ENCODE peak calls at places on chromosome 14, in eight cellular contexts. I is GM13976; M is HCEC 1CT; T is natural killer cell treated with Interleukin-12 subunit alpha and Interleukin-12 subunit beta and Interleukin-15 and Interleukin-18, amount 100 ng/mL, for 72 hours; D is non-pigmented ciliary epithelial cell; F is fibroblast of lung; X is stimulated activated CD4-positive, alpha-beta T cell treated with anti-CD3 and anti-CD28 coated beads, Interleukin-15, amount 100 ng/mL, for 48 hours; S is ascending aorta. Z is an unnamed sample.

GRCh38 chr14:86035882-86036281 is 505.9 kb downstream of the FLRT2 start:
- DNase-seq in T (no peak), X (no peak), D (no peak), M (no peak), S (no peak), I (peak; percentile 3), F (peak; percentile 13), Z (no peak)

GRCh38 chr14:68476212-68476964 is 316.5 kb downstream of the ZFP36L1 start:
- DNase-seq in M (peak; percentile 98), I (peak; percentile 47), F (peak; percentile 94), X (no peak), D (peak; percentile 89), S (peak; percentile 58), T (no peak), Z (peak; percentile 99)

GRCh38 chr14:54564799-54565235 is 2.1 kb upstream of the SAMD4A start:
- DNase-seq in M (peak; percentile 77), T (no peak), S (no peak), F (peak; percentile 84), I (no peak), D (no peak), X (no peak), Z (peak; percentile 41)

GRCh38 chr14:68814376-68815287 is 21.8 kb upstream of the ZFP36L1 start:
- DNase-seq in M (peak; percentile 52), X (no peak), T (no peak), D (no peak), S (no peak), F (peak; percentile 69), I (peak; percentile 74), Z (no peak)

GRCh38 chr14:97276573-97276972 is 479.4 kb downstream of the VRK1 start:
- DNase-seq in I (no peak), M (no peak), T (no peak), F (no peak), S (no peak), D (no peak), X (no peak), Z (no peak)

GRCh38 chr14:21084988-21085853 is 13.2 kb downstream of the ZNF219 start:
- DNase-seq in X (no peak), S (no peak), D (peak; percentile 60), M (no peak), T (no peak), F (peak; percentile 34), I (peak; percentile 17), Z (no peak)

GRCh38 chr14:54114941-54115340 is 158.3 kb upstream of the BMP4 start:
- DNase-seq in F (no peak), I (no peak), S (no peak), D (no peak), X (no peak), T (no peak), M (no peak), Z (no peak)

GRCh38 chr14:90846511-90846910 is 30.3 kb upstream of the TTC7B start:
- DNase-seq in M (peak; percentile 42), T (no peak), X (no peak), F (no peak), I (no peak), D (no peak), S (no peak), Z (no peak)

GRCh38 chr14:23537351-23538048 is 14.1 kb downstream of the ZFHX2 start:
- DNase-seq in X (no peak), I (no peak), F (no peak), M (peak; percentile 22), S (no peak), T (no peak), D (no peak), Z (no peak)

GRCh38 chr14:53306926-53307325 is 153.8 kb upstream of the DDHD1 start:
- DNase-seq in F (peak; percentile 49), D (peak; percentile 32), I (no peak), T (no peak), X (no peak), M (peak; percentile 17), S (no peak), Z (no peak)

GRCh38 chr14:67133595-67134441 is 55.4 kb upstream of the GARIN2 start:
- DNase-seq in D (no peak), I (no peak), F (no peak), M (no peak), T (no peak), S (no peak), X (no peak), Z (no peak)

GRCh38 chr14:36973806-36974442 is 198.5 kb downstream of the SLC25A21 start:
- DNase-seq in F (peak; percentile 64), D (peak; percentile 61), X (no peak), T (no peak), M (peak; percentile 81), S (no peak), I (no peak), Z (peak; percentile 47)

Z was measured in skeletal muscle cell.